ENCODE peak calls at places on chromosomes 3 and 15, in six cellular contexts. C, Z, B, J, Q and L are unnamed samples.
A peak's percentile ranks its signal among the peaks of the same experiment; 100 is the strongest.

GRCh38 chr15:31801152-31801551 is 229.2 kb upstream of the CHRNA7 start:
- DNase-seq in J (no peak), B (no peak), Z (peak; percentile 65), Q (no peak), C (no peak), L (peak; percentile 29)

GRCh38 chr3:133812872-133813271 is 7.3 kb downstream of the SRPRB start:
- DNase-seq in J (no peak), B (peak; percentile 40), Q (peak; percentile 20), Z (no peak), C (no peak), L (no peak)

GRCh38 chr3:17806201-17806600 is 63.8 kb upstream of the TBC1D5 start:
- DNase-seq in B (no peak), C (no peak), Q (no peak), J (no peak), Z (no peak), L (no peak)

GRCh38 chr3:112304611-112305010 is 10.6 kb upstream of the SLC9C1 start:
- DNase-seq in J (no peak), B (peak; percentile 13), Z (no peak), Q (peak; percentile 5), C (no peak), L (no peak)

GRCh38 chr15:98438326-98438725 is 210.0 kb upstream of the IGF1R start:
- DNase-seq in Q (no peak), Z (no peak), B (no peak), J (no peak), C (no peak), L (no peak)

GRCh38 chr3:125382323-125382722 is 7.2 kb upstream of the ZNF148 start:
- DNase-seq in C (no peak), Z (no peak), B (no peak), J (no peak), Q (no peak), L (no peak)

GRCh38 chr3:81758275-81758674 is 3.2 kb downstream of the GBE1 start:
- DNase-seq in Q (peak; percentile 55), J (no peak), C (no peak), B (peak; percentile 77), Z (no peak), L (no peak)

GRCh38 chr3:124761250-124761796 is 31.1 kb downstream of the UMPS start:
- DNase-seq in J (peak; percentile 85), C (peak; percentile 79), B (peak; percentile 89), Z (peak; percentile 89), Q (peak; percentile 81), L (peak; percentile 76)

GRCh38 chr15:36177590-36178281 is 401.7 kb upstream of the CDIN1 start:
- DNase-seq in J (no peak), Q (peak; percentile 12), B (peak; percentile 43), C (no peak), Z (no peak), L (no peak)

GRCh38 chr3:156240642-156241041 is 120.3 kb downstream of the KCNAB1 start:
- DNase-seq in J (no peak), C (no peak), Q (no peak), Z (no peak), B (no peak), L (no peak)

GRCh38 chr15:66948294-66948693 is 117.1 kb upstream of the SMAD3 start:
- DNase-seq in C (no peak), Q (peak; percentile 62), B (peak; percentile 50), Z (no peak), J (no peak), L (no peak)

GRCh38 chr3:83843716-83844115 is 1115.1 kb upstream of the CADM2 start:
- DNase-seq in B (no peak), J (no peak), C (no peak), Z (no peak), Q (peak; percentile 67), L (no peak)

GRCh38 chr3:42014949-42015533 is 53.1 kb upstream of the ULK4 start:
- DNase-seq in J (peak; percentile 73), Z (peak; percentile 75), Q (no peak), B (no peak), C (peak; percentile 33), L (peak; percentile 68)

GRCh38 chr15:78075490-78076230 is 1.9 kb downstream of the TBC1D2B start:
- DNase-seq in C (no peak), B (peak; percentile 95), J (peak; percentile 35), Z (no peak), Q (peak; percentile 89), L (peak; percentile 35)

GRCh38 chr3:27752926-27753325 is 30.8 kb upstream of the EOMES start:
- DNase-seq in C (no peak), B (no peak), Z (no peak), Q (no peak), J (no peak), L (no peak)

GRCh38 chr3:78913711-78914110 is 854.1 kb downstream of the ROBO1 start:
- DNase-seq in Q (no peak), C (no peak), Z (no peak), B (no peak), J (no peak), L (no peak)

GRCh38 chr3:87052499-87053260 is 61.7 kb upstream of the VGLL3 start:
- DNase-seq in C (no peak), Z (no peak), Q (no peak), J (no peak), B (no peak), L (no peak)

GRCh38 chr3:119810018-119810435 is 28.1 kb downstream of the NR1I2 start:
- DNase-seq in Q (peak; percentile 13), B (peak; percentile 18), J (peak; percentile 37), Z (peak; percentile 31), C (peak; percentile 75), L (no peak)
- TF ChIP-seq CTCF in Q (no peak), B (no peak), J (no peak), Z (peak; percentile 37), C (peak; percentile 63), L (no peak)

DNA sequence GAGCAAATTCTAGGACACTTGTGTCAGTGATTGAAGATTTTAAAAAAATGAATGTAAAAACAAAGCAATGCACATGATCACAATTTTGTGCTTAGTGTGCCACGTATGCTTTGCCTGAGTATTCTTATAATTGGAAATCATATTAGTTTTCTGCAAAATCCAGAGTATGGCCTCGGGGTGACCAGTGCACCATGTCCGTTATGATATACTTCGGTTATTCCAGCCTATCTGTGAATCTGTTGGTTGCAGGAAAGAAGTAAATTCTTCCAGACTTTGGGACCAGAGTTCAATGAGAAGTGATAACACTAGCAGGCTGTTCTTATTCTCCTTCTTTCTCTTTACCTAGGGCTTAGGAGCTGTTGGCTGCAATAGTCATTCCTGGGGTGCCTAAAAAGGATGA is 152.0 kb upstream of the TMC3 start:
- DNase-seq in Z (no peak), B (no peak), C (no peak), Q (no peak), J (no peak), L (no peak)
- TF ChIP-seq CTCF in Z (no peak), B (no peak), C (no peak), Q (no peak), J (no peak), L (no peak)

GRCh38 chr3:39406368-39407258 is at the start of gene RPSA:
- DNase-seq in J (peak; percentile 91), Z (peak; percentile 90), B (peak; percentile 96), Q (peak; percentile 93), C (peak; percentile 96), L (peak; percentile 93)
- TF ChIP-seq CTCF in J (peak; percentile 15), Z (peak; percentile 57), B (peak; percentile 31), Q (no peak), C (peak; percentile 64), L (peak; percentile 53)

DNA sequence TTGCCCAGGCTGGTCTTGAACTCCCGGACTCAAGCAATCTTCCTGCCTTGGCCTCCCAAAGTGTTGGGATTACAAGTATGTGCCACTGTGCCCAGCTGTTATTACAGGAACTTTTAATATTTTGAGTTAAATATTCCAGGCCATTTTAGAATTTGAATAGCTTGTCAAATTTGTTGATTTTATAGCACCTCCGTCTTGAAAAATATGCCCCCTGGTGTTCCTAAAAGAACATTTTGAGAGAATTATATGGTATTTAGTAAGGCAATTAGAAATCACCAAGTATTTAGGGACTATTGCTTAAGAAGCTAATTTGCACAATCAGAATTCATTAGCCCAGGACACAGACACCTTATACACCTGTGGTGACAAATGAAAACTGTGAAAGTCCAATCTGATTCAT is 23.7 kb downstream of the PDE8A start:
- DNase-seq in C (no peak), B (no peak), J (no peak), Z (no peak), Q (no peak), L (no peak)
- TF ChIP-seq CTCF in C (no peak), B (peak; percentile 24), J (no peak), Z (peak; percentile 15), Q (peak; percentile 21), L (no peak)

GRCh38 chr15:83657549-83657948 is 3.6 kb downstream of the ADAMTSL3 start:
- DNase-seq in B (no peak), Z (no peak), Q (no peak), C (no peak), J (no peak), L (no peak)
- TF ChIP-seq CTCF in B (no peak), Z (peak; percentile 39), Q (no peak), C (no peak), J (peak; percentile 17), L (no peak)

GRCh38 chr15:42716626-42717025 is 20.3 kb downstream of the CDAN1 start:
- DNase-seq in B (peak; percentile 32), J (no peak), C (no peak), Q (no peak), Z (no peak), L (no peak)

GRCh38 chr15:42719051-42719450 is 17.9 kb downstream of the CDAN1 start:
- DNase-seq in Z (no peak), Q (no peak), J (no peak), C (no peak), B (no peak), L (no peak)

GRCh38 chr15:42720071-42720470 is 16.9 kb downstream of the CDAN1 start:
- DNase-seq in B (no peak), Q (no peak), J (no peak), Z (no peak), C (no peak), L (no peak)

GRCh38 chr15:42712584-42712983 is 24.3 kb downstream of the CDAN1 start:
- DNase-seq in C (no peak), Q (no peak), J (no peak), B (no peak), Z (no peak), L (no peak)

GRCh38 chr15:42716125-42716524 is 20.8 kb downstream of the CDAN1 start:
- DNase-seq in C (no peak), B (no peak), Z (no peak), J (no peak), Q (no peak), L (no peak)
- TF ChIP-seq CTCF in C (no peak), B (no peak), Z (no peak), J (no peak), Q (no peak), L (no peak)